ENCODE peak calls at places on chromosome 1, in five cellular contexts. X is HS-5, Z is aorta, V is activated T-helper 1 cell treated with Interleukin-2 at 50 U/mL for 16 hours, G is right lobe of liver. H is an unnamed sample.

GRCh38 chr1:89608627-89609338 is 24.1 kb upstream of the LRRC8C start:
- DNase-seq in X (no peak), Z (no peak), V (peak), G (no peak), H (peak)

GRCh38 chr1:168626326-168626725 is 49.9 kb downstream of the XCL1 start:
- DNase-seq in X (no peak), Z (no peak), V (no peak), G (no peak), H (no peak)

GRCh38 chr1:204340137-204340536 is 19.6 kb downstream of the PLEKHA6 start:
- DNase-seq in X (no peak), Z (no peak), V (no peak), G (no peak), H (no peak)

GRCh38 chr1:198184516-198184915 is 27.7 kb downstream of the NEK7 start:
- DNase-seq in X (no peak), Z (no peak), V (no peak), G (no peak), H (no peak)

GRCh38 chr1:23727362-23727811 is 15.9 kb upstream of the ELOA start:
- DNase-seq in X (no peak), Z (peak), V (no peak), G (peak), H (peak)

GRCh38 chr1:89995595-89996397 is 886 bp downstream of the ZNF326 start:
- DNase-seq in X (no peak), Z (no peak), V (no peak), G (no peak), H (no peak)

GRCh38 chr1:1609822-1610485 is 5.3 kb upstream of the MIB2 start:
- DNase-seq in X (no peak), Z (no peak), V (no peak), G (no peak), H (peak)

GRCh38 chr1:229339520-229339919 is 3.3 kb downstream of the CCSAP start:
- DNase-seq in X (no peak), Z (peak), V (no peak), G (no peak), H (no peak)

GRCh38 chr1:68116643-68117235 is 66.3 kb upstream of the DIRAS3 start:
- DNase-seq in X (no peak), Z (no peak), V (no peak), G (no peak), H (no peak)

H was measured in mucosa of descending colon.